ENCODE peak calls at places on chromosomes 5 and 9, in eight cellular contexts. G is GM19239; S is GM12865; E is IMR-90; F is SHP77; C is T-helper 2 cell; M is stimulated activated CD4-positive, alpha-beta T cell treated with anti-CD3 and anti-CD28 coated beads, Interleukin-4, amount 100 ng/mL, for 48 hours; U is Caki2. I is an unnamed sample.

GRCh38 chr9:113326230-113326629 is 13.8 kb downstream of the WDR31 start:
- DNase-seq in G (no peak), C (no peak), M (no peak), F (no peak), S (no peak), U (no peak), E (no peak), I (no peak)

GRCh38 chr5:59209758-59210359 is 627.0 kb downstream of the RAB3C start:
- DNase-seq in G (no peak), U (no peak), C (no peak), S (no peak), E (peak), M (no peak), F (no peak), I (no peak)

GRCh38 chr9:135419106-135419505 is 60.5 kb upstream of the PPP1R26 start:
- DNase-seq in C (no peak), M (no peak), F (no peak), S (no peak), U (no peak), E (no peak), G (no peak), I (no peak)

GRCh38 chr5:16140417-16140816 is 39.2 kb downstream of the MARCHF11 start:
- DNase-seq in S (no peak), G (no peak), E (no peak), C (no peak), M (no peak), F (no peak), U (no peak), I (no peak)

GRCh38 chr5:35855221-35855620 is 1.5 kb upstream of the IL7R start:
- DNase-seq in E (no peak), G (no peak), F (no peak), M (no peak), U (peak), C (no peak), S (no peak), I (no peak)

GRCh38 chr5:147613359-147613758 is 103.5 kb upstream of the DPYSL3 start:
- DNase-seq in C (no peak), G (no peak), S (no peak), E (peak), F (no peak), U (no peak), M (no peak), I (no peak)

GRCh38 chr9:82560457-82560904 is 502.5 kb downstream of the RASEF start:
- DNase-seq in G (no peak), U (no peak), S (no peak), E (no peak), M (no peak), C (no peak), F (peak), I (no peak)

GRCh38 chr5:157730900-157731271 is 334 bp upstream of the THG1L start:
- DNase-seq in C (no peak), F (no peak), S (no peak), U (no peak), G (no peak), E (no peak), M (no peak), I (no peak)

GRCh38 chr5:74299833-74300232 is 340.7 kb downstream of the ENC1 start:
- DNase-seq in S (no peak), M (no peak), E (no peak), U (no peak), F (no peak), C (no peak), G (no peak), I (no peak)

GRCh38 chr9:117916291-117916690 is 212.1 kb downstream of the TLR4 start:
- DNase-seq in G (no peak), F (no peak), E (no peak), U (peak), S (no peak), C (no peak), M (no peak), I (no peak)

GRCh38 chr5:34658023-34658422 is 1.9 kb downstream of the RAI14 start:
- DNase-seq in S (no peak), U (peak), G (no peak), M (no peak), E (peak), F (no peak), C (no peak), I (no peak)

GRCh38 chr9:133191989-133192388 is 17.1 kb downstream of the OBP2B start:
- DNase-seq in U (no peak), G (no peak), E (no peak), M (no peak), S (no peak), F (no peak), C (no peak), I (no peak)